ENCODE peak calls at places on chromosomes 16 and 17, in seven cellular contexts. X is PC-9, U is cardiac fibroblast, O is NCI-H2081, P is MM.1S, E is ureter, Z is neural progenitor cell. R is an unnamed sample.

GRCh38 chr16:74574146-74574545 is 32.8 kb downstream of the GLG1 start:
- DNase-seq in X (no peak), U (no peak), O (no peak), P (no peak), E (no peak), Z (no peak), R (no peak)

GRCh38 chr16:76265434-76266045 is 11.7 kb upstream of the CNTNAP4 start:
- DNase-seq in X (peak), U (peak), O (peak), P (no peak), E (no peak), Z (peak), R (peak)

GRCh38 chr17:16926591-16927451 is 45.1 kb downstream of the TNFRSF13B start:
- DNase-seq in X (no peak), U (peak), O (no peak), P (no peak), E (no peak), Z (no peak), R (no peak)

GRCh38 chr16:77905356-77905920 is 116.9 kb upstream of the CLEC3A start:
- DNase-seq in X (no peak), U (no peak), O (peak), P (no peak), E (no peak), Z (no peak), R (no peak)

GRCh38 chr17:73459980-73460379 is 148.2 kb upstream of the CDC42EP4 start:
- DNase-seq in X (no peak), U (no peak), O (no peak), P (no peak), E (no peak), Z (no peak), R (no peak)

GRCh38 chr17:42424991-42425610 is 2.0 kb upstream of the CAVIN1 start:
- DNase-seq in X (no peak), U (no peak), O (no peak), P (no peak), E (no peak), Z (no peak), R (no peak)

GRCh38 chr16:75565640-75566039 is 539 bp upstream of the GABARAPL2 start:
- DNase-seq in X (no peak), U (no peak), O (no peak), P (no peak), E (no peak), Z (no peak), R (no peak)

GRCh38 chr16:67653131-67654068 is 6.7 kb downstream of the ACD start:
- DNase-seq in X (no peak), U (no peak), O (peak), P (no peak), E (no peak), Z (peak), R (no peak)

GRCh38 chr17:48612456-48612853 is 1.6 kb upstream of the HOXB7 start:
- DNase-seq in X (no peak), U (no peak), O (no peak), P (no peak), E (no peak), Z (no peak), R (no peak)

GRCh38 chr16:75306102-75306762 is 54.8 kb upstream of the BCAR1 start:
- DNase-seq in X (no peak), U (peak), O (no peak), P (no peak), E (no peak), Z (no peak), R (no peak)

GRCh38 chr17:78947235-78948153 is 22.3 kb upstream of the TIMP2 start:
- DNase-seq in X (no peak), U (peak), O (no peak), P (no peak), E (no peak), Z (no peak), R (no peak)

GRCh38 chr17:75088902-75089417 is 1.2 kb downstream of the SLC16A5 start:
- DNase-seq in X (peak), U (no peak), O (no peak), P (no peak), E (no peak), Z (no peak), R (no peak)

GRCh38 chr16:88906535-88907105 is 40.2 kb upstream of the PABPN1L start:
- DNase-seq in X (no peak), U (no peak), O (no peak), P (no peak), E (no peak), Z (no peak), R (no peak)

GRCh38 chr16:16934660-16935059 is 536.1 kb downstream of the XYLT1 start:
- DNase-seq in X (no peak), U (no peak), O (no peak), P (no peak), E (no peak), Z (no peak), R (no peak)

GRCh38 chr17:81470944-81471803 is 41.4 kb downstream of the ACTG1 start:
- DNase-seq in X (no peak), U (no peak), O (no peak), P (no peak), E (no peak), Z (peak), R (no peak)

GRCh38 chr17:2412561-2413021 is 11.7 kb upstream of the MNT start:
- DNase-seq in X (no peak), U (peak), O (peak), P (no peak), E (no peak), Z (peak), R (peak)

GRCh38 chr17:80339118-80339517 is 75.8 kb upstream of the ENDOV start:
- DNase-seq in X (no peak), U (no peak), O (no peak), P (no peak), E (no peak), Z (no peak), R (no peak)